ENCODE peak calls at places on chromosome 4, in seven cellular contexts. B is fibroblast of the aortic adventitia; O is lung; I is CD8-positive, alpha-beta T cell; Y is foreskin fibroblast; J is kidney; T is GM23338. Z is an unnamed sample.
A peak's percentile ranks its signal among the peaks of the same experiment; 100 is the strongest.

GRCh38 chr4:10074767-10075105 is 41.9 kb downstream of the WDR1 start:
- DNase-seq in B (peak; percentile 20), O (no peak), I (peak; percentile 19), Y (peak; percentile 73), J (no peak), T (peak; percentile 41), Z (peak; percentile 75)

GRCh38 chr4:80202190-80202711 is 4.9 kb downstream of the PRDM8 start:
- DNase-seq in B (peak; percentile 71), O (peak; percentile 84), I (peak; percentile 73), Y (peak; percentile 94), J (peak; percentile 93), T (peak; percentile 81), Z (peak; percentile 55)

GRCh38 chr4:103948244-103949018 is 228.6 kb upstream of the TACR3 start:
- DNase-seq in B (no peak), O (no peak), I (no peak), Y (no peak), J (no peak), T (peak; percentile 40), Z (no peak)

GRCh38 chr4:157582141-157582540 is 361.6 kb downstream of the GRIA2 start:
- DNase-seq in B (no peak), O (no peak), I (no peak), Y (no peak), J (no peak), T (no peak), Z (no peak)

GRCh38 chr4:139903845-139904244 is 238.2 kb downstream of the MGST2 start:
- DNase-seq in B (no peak), O (no peak), I (no peak), Y (peak; percentile 47), J (no peak), T (no peak), Z (no peak)

GRCh38 chr4:95190751-95191436 is 357.9 kb downstream of the UNC5C start:
- DNase-seq in B (no peak), O (no peak), I (no peak), Y (no peak), J (no peak), T (no peak), Z (no peak)

GRCh38 chr4:168119100-168119499 is 26.8 kb downstream of the ANXA10 start:
- DNase-seq in B (no peak), O (no peak), I (no peak), Y (no peak), J (no peak), T (no peak), Z (no peak)

GRCh38 chr4:174170906-174171305 is 112.6 kb downstream of the FBXO8 start:
- DNase-seq in B (no peak), O (no peak), I (no peak), Y (no peak), J (no peak), T (no peak), Z (no peak)

GRCh38 chr4:66071911-66072310 is 401.6 kb upstream of the EPHA5 start:
- DNase-seq in B (no peak), O (no peak), I (no peak), Y (no peak), J (no peak), T (no peak), Z (no peak)

GRCh38 chr4:176034498-176034897 is 31.1 kb upstream of the WDR17 start:
- DNase-seq in B (peak; percentile 73), O (no peak), I (no peak), Y (peak; percentile 72), J (no peak), T (peak; percentile 66), Z (no peak)

GRCh38 chr4:82293304-82293703 is 80.5 kb downstream of the HNRNPD start:
- DNase-seq in B (no peak), O (no peak), I (no peak), Y (no peak), J (no peak), T (no peak), Z (no peak)

GRCh38 chr4:175542787-175543186 is 269.3 kb downstream of the GPM6A start:
- DNase-seq in B (peak; percentile 44), O (no peak), I (no peak), Y (peak; percentile 3), J (no peak), T (no peak), Z (peak; percentile 28)

GRCh38 chr4:105197777-105198176 is 51.1 kb downstream of the TET2 start:
- DNase-seq in B (no peak), O (no peak), I (no peak), Y (peak; percentile 26), J (no peak), T (no peak), Z (no peak)

GRCh38 chr4:118927976-118928375 is 39.3 kb downstream of the SYNPO2 start:
- DNase-seq in B (peak; percentile 25), O (no peak), I (no peak), Y (no peak), J (no peak), T (no peak), Z (no peak)

GRCh38 chr4:175190654-175191053 is 272.5 kb downstream of the ADAM29 start:
- DNase-seq in B (no peak), O (no peak), I (no peak), Y (no peak), J (no peak), T (no peak), Z (no peak)

GRCh38 chr4:48078862-48079655 is 55.0 kb downstream of the TXK start:
- DNase-seq in B (no peak), O (no peak), I (no peak), Y (peak; percentile 15), J (no peak), T (no peak), Z (peak; percentile 59)

DNA sequence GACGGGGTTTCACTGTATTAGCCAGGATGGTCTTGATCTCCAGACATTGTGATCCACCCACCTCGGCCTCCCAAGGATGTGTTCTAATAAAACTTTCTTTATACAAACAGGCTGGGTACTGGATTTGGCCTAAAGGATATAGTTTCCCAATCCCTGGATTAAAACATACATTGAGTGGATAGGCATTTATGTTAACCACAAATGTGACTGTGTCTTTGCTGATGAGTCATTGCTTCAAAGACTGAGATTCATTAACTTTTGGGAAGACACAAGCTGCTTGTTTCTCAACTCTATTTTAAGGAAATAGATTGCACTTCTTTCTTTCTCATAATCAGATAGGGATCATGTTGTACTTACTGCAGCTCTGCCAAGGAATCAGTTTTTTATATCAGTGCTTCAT is 131.2 kb upstream of the AGA start:
- DNase-seq in B (peak; percentile 65), O (no peak), I (no peak), Y (peak; percentile 84), J (no peak), T (no peak), Z (peak; percentile 39)
- H3K4me3 ChIP-seq in B (no peak overlapping the region), O (no peak overlapping the region), I (no peak overlapping the region), Y (no peak overlapping the region), J (no peak overlapping the region), T (no peak overlapping the region), Z (no peak overlapping the region)

GRCh38 chr4:24793219-24794005 is 2.0 kb upstream of the SOD3 start:
- DNase-seq in B (peak; percentile 40), O (no peak), I (no peak), Y (no peak), J (no peak), T (peak; percentile 75), Z (peak; percentile 29)
- TF ChIP-seq CTCF in B (peak; percentile 34), O (no peak), I (no peak), Y (peak; percentile 31), J (peak; percentile 14), T (peak; percentile 70), Z (peak; percentile 63)

DNA sequence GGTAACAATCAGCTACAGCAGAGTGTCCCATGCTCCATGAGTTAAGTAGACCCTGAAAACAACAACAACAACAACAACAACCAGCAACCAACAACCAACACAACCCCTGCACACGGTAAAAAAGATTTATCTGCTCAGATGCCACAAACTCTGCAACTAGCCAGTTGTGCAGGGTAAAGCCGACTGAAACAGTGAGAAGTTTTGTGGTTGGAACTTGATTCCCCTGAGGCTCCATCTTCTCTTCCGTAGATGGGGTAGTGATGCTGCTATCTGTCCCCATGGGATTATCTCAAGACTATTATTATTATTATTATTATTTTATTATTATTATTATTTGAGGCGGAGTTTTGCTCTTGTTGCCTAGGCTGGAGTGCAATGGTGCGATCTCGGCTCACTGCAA is 50.6 kb upstream of the RAPGEF2 start:
- DNase-seq in B (no peak), O (no peak), I (no peak), Y (no peak), J (no peak), T (no peak), Z (no peak)
- H3K4me3 ChIP-seq in B (no peak overlapping the region), O (no peak overlapping the region), I (no peak overlapping the region), Y (no peak overlapping the region), J (no peak overlapping the region), T (no peak overlapping the region), Z (no peak overlapping the region)

DNA sequence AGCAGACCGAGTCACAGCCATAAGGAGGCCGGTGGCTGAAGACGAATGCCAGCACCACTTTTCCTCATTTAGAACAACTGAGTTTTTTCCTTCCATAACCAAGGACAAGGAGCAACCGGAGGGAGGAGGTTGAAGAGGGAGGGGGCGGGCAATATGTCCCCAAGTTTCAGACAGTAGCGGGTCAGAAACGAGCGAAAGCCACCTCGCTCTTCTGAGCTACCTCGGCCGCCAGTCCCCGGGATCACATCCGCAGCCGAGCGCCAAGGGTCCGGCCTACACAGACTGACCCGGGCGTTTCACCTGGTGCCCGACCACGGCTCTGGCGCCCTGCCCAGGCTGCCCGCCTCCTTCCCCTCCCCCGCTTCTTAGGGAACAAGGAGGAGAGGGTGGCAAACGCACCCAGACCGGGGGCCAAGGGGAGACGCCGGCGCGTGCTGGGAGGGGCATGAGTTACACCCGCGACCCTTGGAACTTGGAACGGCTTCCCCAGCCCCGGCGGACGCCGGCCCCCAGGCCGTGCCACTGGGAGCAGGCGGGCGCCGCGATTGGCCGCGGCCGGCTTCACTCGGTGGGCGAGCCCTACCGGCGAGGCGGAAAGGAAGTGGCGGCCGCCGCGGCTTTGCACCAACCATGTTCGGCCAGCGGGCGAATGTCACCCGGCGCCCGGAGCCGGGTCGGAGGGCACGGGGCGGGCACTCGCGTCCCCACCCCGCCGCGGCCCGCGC is 1.6 kb downstream of the IRF2 start:
- DNase-seq in B (peak; percentile 42), O (peak; percentile 81), I (peak; percentile 39), Y (peak; percentile 86), J (peak; percentile 95), T (peak; percentile 79), Z (peak; percentile 30)
- TF ChIP-seq CTCF in B (no peak), O (no peak), I (no peak), Y (no peak), J (no peak), T (no peak), Z (no peak)